ENCODE peak calls at places on chromosomes 5 and 9, in ten cellular contexts. J is AML-193, M is A172, Z is GM23248, K is epithelial cell of esophagus, W is right cardiac atrium, B is Caco-2, R is omental fat pad, C is astrocyte, T is ELR. H is an unnamed sample.

GRCh38 chr9:73183917-73184861 is 32.5 kb downstream of the ANXA1 start:
- DNase-seq in Z (peak), T (peak), B (no peak), C (no peak), J (peak), K (peak), W (no peak), R (no peak), M (peak), H (peak)

GRCh38 chr5:32115985-32116384 is 58.1 kb downstream of the GOLPH3 start:
- DNase-seq in T (no peak), R (no peak), W (no peak), C (no peak), B (no peak), J (no peak), K (no peak), M (peak), Z (peak), H (no peak)

GRCh38 chr5:36450229-36451024 is 148.7 kb upstream of the RANBP3L start:
- DNase-seq in M (peak), T (peak), R (no peak), C (peak), J (no peak), K (peak), Z (peak), B (no peak), W (no peak), H (peak)

GRCh38 chr9:17322882-17323864 is 188.3 kb downstream of the CNTLN start:
- DNase-seq in M (no peak), C (no peak), W (no peak), Z (no peak), B (no peak), K (no peak), R (no peak), T (no peak), J (no peak), H (no peak)

GRCh38 chr5:98639258-98639657 is 134.2 kb upstream of the RGMB start:
- DNase-seq in Z (no peak), B (no peak), R (no peak), W (peak), K (no peak), C (no peak), J (no peak), M (no peak), T (no peak), H (no peak)

GRCh38 chr9:4588721-4589120 is 73.4 kb upstream of the PLPP6 start:
- DNase-seq in M (no peak), T (no peak), K (no peak), J (no peak), W (no peak), R (no peak), B (no peak), Z (no peak), C (no peak), H (no peak)

GRCh38 chr9:1049641-1050040 is 516 bp upstream of the DMRT2 start:
- DNase-seq in R (no peak), J (no peak), T (no peak), C (no peak), Z (no peak), W (no peak), K (peak), B (no peak), M (no peak), H (no peak)

GRCh38 chr5:24854350-24854749 is 209.6 kb upstream of the CDH10 start:
- DNase-seq in B (no peak), T (no peak), R (no peak), J (no peak), K (peak), C (no peak), M (no peak), W (no peak), Z (no peak), H (no peak)

GRCh38 chr5:16791036-16791705 is 144.9 kb downstream of the MYO10 start:
- DNase-seq in B (no peak), R (no peak), W (no peak), Z (peak), K (peak), T (peak), J (peak), C (peak), M (peak), H (peak)

GRCh38 chr9:35285731-35286130 is 123.9 kb downstream of the UNC13B start:
- DNase-seq in K (no peak), B (no peak), R (no peak), Z (no peak), J (no peak), W (no peak), C (peak), M (no peak), T (peak), H (peak)

GRCh38 chr5:23208959-23209431 is 298.4 kb upstream of the PRDM9 start:
- DNase-seq in J (peak), M (peak), W (no peak), C (no peak), B (peak), K (peak), T (peak), R (no peak), Z (peak), H (no peak)

GRCh38 chr9:134475051-134475790 is 149.0 kb downstream of the RXRA start:
- DNase-seq in B (no peak), J (no peak), Z (peak), C (peak), W (peak), K (no peak), M (peak), R (no peak), T (peak), H (peak)